ENCODE peak calls at places on chromosome 22, in six cellular contexts. D, O, V, H, K and Z are unnamed samples.

GRCh38 chr22:48553694-48554308 is 1273.9 kb downstream of the BRD1 start:
- DNase-seq in D (no peak), O (no peak), V (no peak), H (no peak), K (no peak), Z (no peak)

GRCh38 chr22:38850941-38851849 is 7.4 kb upstream of the NPTXR start:
- DNase-seq in D (peak), O (no peak), V (no peak), H (no peak), K (peak), Z (no peak)

GRCh38 chr22:18033204-18033998 is 9.0 kb upstream of the MICAL3 start:
- DNase-seq in D (no peak), O (no peak), V (no peak), H (no peak), K (no peak), Z (no peak)

GRCh38 chr22:36816338-36816634 is 549 bp downstream of the PVALB start:
- DNase-seq in D (no peak), O (no peak), V (no peak), H (no peak), K (no peak), Z (no peak)

GRCh38 chr22:24402460-24403192 is 24.8 kb upstream of the ADORA2A start:
- DNase-seq in D (peak), O (no peak), V (peak), H (peak), K (peak), Z (no peak)

GRCh38 chr22:20055654-20056053 is 24.4 kb upstream of the DGCR8 start:
- DNase-seq in D (no peak), O (no peak), V (no peak), H (no peak), K (no peak), Z (no peak)

GRCh38 chr22:29840498-29840897 is 2.4 kb upstream of the ASCC2 start:
- DNase-seq in D (no peak), O (no peak), V (no peak), H (no peak), K (no peak), Z (no peak)

GRCh38 chr22:49209452-49210195 is 618.0 kb downstream of the BRD1 start:
- DNase-seq in D (no peak), O (no peak), V (peak), H (no peak), K (peak), Z (peak)

GRCh38 chr22:31229402-31230140 is 17.5 kb downstream of the LIMK2 start:
- DNase-seq in D (no peak), O (no peak), V (peak), H (no peak), K (no peak), Z (no peak)

GRCh38 chr22:39419096-39419495 is 19.5 kb downstream of the TAB1 start:
- DNase-seq in D (no peak), O (no peak), V (no peak), H (no peak), K (peak), Z (no peak)

GRCh38 chr22:26713823-26714449 is 56.5 kb downstream of the MIAT start:
- DNase-seq in D (no peak), O (no peak), V (no peak), H (no peak), K (no peak), Z (no peak)

GRCh38 chr22:20132686-20133246 is 1.2 kb downstream of the ZDHHC8 start:
- DNase-seq in D (no peak), O (no peak), V (no peak), H (no peak), K (no peak), Z (no peak)

GRCh38 chr22:37818397-37819099 is 4.6 kb upstream of the GALR3 start:
- DNase-seq in D (no peak), O (no peak), V (peak), H (no peak), K (peak), Z (peak)

GRCh38 chr22:38957046-38957770 is at the start of gene APOBEC3A:
- DNase-seq in D (no peak), O (no peak), V (peak), H (no peak), K (peak), Z (peak)

GRCh38 chr22:26949193-26949592 is 291.8 kb downstream of the MIAT start:
- DNase-seq in D (no peak), O (no peak), V (no peak), H (no peak), K (no peak), Z (no peak)

GRCh38 chr22:49006207-49007012 is 821.3 kb downstream of the BRD1 start:
- DNase-seq in D (no peak), O (no peak), V (no peak), H (no peak), K (peak), Z (no peak)

GRCh38 chr22:37324340-37325023 is 42.2 kb downstream of the CYTH4 start:
- DNase-seq in D (no peak), O (no peak), V (no peak), H (no peak), K (no peak), Z (no peak)

GRCh38 chr22:20298803-20299735 is 20.8 kb downstream of the DGCR6L start:
- DNase-seq in D (peak), O (peak), V (peak), H (no peak), K (peak), Z (peak)

GRCh38 chr22:39383841-39384625 is 15.5 kb upstream of the TAB1 start:
- DNase-seq in D (no peak), O (no peak), V (no peak), H (no peak), K (no peak), Z (no peak)

GRCh38 chr22:38034278-38034882 is 22.8 kb upstream of the PICK1 start:
- DNase-seq in D (peak), O (peak), V (peak), H (peak), K (peak), Z (peak)

GRCh38 chr22:26302726-26303125 is 126.3 kb upstream of the ASPHD2 start:
- DNase-seq in D (no peak), O (no peak), V (no peak), H (no peak), K (no peak), Z (no peak)

GRCh38 chr22:19117111-19117512 is 5.1 kb downstream of the DGCR2 start:
- DNase-seq in D (no peak), O (no peak), V (peak), H (no peak), K (no peak), Z (no peak)

GRCh38 chr22:47049078-47049609 is 286.7 kb downstream of the TBC1D22A start:
- DNase-seq in D (no peak), O (no peak), V (no peak), H (no peak), K (peak), Z (peak)

GRCh38 chr22:48321986-48322545 is 1505.6 kb downstream of the BRD1 start:
- DNase-seq in D (no peak), O (no peak), V (peak), H (no peak), K (peak), Z (peak)

GRCh38 chr22:27409299-27409698 is 392.3 kb downstream of the MN1 start:
- DNase-seq in D (no peak), O (no peak), V (no peak), H (no peak), K (no peak), Z (no peak)

GRCh38 chr22:37121887-37122591 is 12.5 kb upstream of the TMPRSS6 start:
- DNase-seq in D (no peak), O (no peak), V (no peak), H (peak), K (no peak), Z (no peak)

GRCh38 chr22:49213731-49214352 is 613.8 kb downstream of the BRD1 start:
- DNase-seq in D (no peak), O (no peak), V (no peak), H (no peak), K (peak), Z (peak)

GRCh38 chr22:20237480-20238440 is 30.4 kb downstream of the RTN4R start:
- DNase-seq in D (no peak), O (no peak), V (no peak), H (no peak), K (no peak), Z (no peak)

GRCh38 chr22:30210235-30210831 is 36.2 kb downstream of the LIF start:
- DNase-seq in D (no peak), O (no peak), V (peak), H (no peak), K (no peak), Z (no peak)

GRCh38 chr22:17269224-17269606 is 50.0 kb upstream of the ADA2 start:
- DNase-seq in D (no peak), O (no peak), V (no peak), H (no peak), K (no peak), Z (no peak)

GRCh38 chr22:20514658-20515406 is 7.4 kb downstream of the MED15 start:
- DNase-seq in D (peak), O (no peak), V (no peak), H (no peak), K (peak), Z (no peak)

GRCh38 chr22:25624486-25624885 is 60.0 kb downstream of the GRK3 start:
- DNase-seq in D (no peak), O (no peak), V (no peak), H (no peak), K (no peak), Z (no peak)

GRCh38 chr22:24841261-24841660 is 35.2 kb downstream of the SGSM1 start:
- DNase-seq in D (no peak), O (no peak), V (no peak), H (no peak), K (no peak), Z (no peak)

GRCh38 chr22:28978158-28978557 is 83.5 kb downstream of the C22orf31 start:
- DNase-seq in D (no peak), O (no peak), V (peak), H (no peak), K (no peak), Z (no peak)

GRCh38 chr22:39463931-39464390 is 7.1 kb downstream of the MGAT3 start:
- DNase-seq in D (no peak), O (no peak), V (peak), H (no peak), K (peak), Z (peak)

DNA sequence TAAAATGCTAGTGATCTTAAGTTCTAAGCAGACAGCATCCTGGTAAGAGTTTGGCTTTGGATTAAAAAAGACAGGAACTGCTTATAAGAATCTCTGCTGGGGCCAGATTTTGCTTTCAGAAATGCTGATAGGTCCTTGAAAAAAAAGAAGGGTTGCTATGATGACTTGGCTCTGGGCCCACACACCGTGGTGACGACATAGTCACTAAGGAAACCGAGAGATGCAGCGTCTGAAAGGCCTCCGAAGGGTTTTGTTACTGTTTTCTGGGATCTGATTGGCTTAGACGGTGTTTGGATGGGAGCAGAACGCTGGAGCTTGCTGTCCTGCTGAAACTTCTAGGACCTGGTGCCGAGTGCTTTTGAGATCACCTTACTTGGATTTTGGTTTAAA is 8.4 kb downstream of the FAM118A start:
- DNase-seq in D (peak), O (no peak), V (peak), H (peak), K (peak), Z (peak)
- H3K27ac ChIP-seq in D (peak), O (no peak), V (peak), H (peak), K (peak), Z (peak)

GRCh38 chr22:45023431-45023830 is 13.6 kb upstream of the PHF21B start:
- DNase-seq in D (no peak), O (no peak), V (no peak), H (no peak), K (peak), Z (no peak)

GRCh38 chr22:45014658-45015057 is 4.9 kb upstream of the PHF21B start:
- DNase-seq in D (no peak), O (no peak), V (no peak), H (no peak), K (no peak), Z (no peak)

DNA sequence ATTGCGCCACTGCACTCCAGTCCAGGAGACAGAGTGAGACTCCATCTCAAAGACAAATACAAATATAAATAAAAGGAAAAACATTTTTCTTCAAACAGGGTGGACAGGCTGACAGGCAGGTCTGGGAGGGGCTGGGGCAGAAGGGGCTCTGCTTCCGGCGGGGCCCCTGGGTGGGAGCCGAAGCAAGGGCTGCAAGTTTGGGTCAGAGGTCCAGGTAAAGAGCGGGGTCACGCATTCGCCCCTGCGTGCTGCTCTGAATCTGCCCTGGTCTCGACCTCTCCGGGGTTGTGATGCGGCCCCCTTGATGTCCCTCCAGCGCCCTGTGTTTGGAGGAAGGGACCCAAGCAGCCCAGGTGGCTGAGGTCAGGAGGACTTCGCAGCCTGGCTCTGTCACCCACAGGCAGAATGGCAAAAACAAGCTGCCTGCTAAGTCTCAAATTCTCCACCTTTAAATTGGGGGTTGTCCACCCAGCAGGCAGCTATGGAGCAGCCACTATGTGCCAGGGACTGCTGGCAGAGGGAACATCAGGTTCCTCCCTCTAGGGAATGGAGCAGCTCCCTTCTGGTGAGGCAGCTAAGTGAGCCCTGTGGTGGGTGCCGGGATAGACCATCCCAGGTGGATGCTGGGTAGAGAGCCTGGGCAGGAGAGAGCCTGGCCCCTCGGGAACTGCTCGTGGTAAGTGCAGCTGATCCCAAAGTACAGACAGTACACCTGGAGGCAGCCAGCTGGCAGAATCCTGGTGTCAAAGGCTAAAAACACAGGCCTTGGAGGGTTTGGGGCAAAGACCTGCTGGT is 10.3 kb upstream of the PHF21B start:
- DNase-seq in D (no peak), O (no peak), V (no peak), H (no peak), K (no peak), Z (no peak)
- H3K27ac ChIP-seq in D (no peak), O (no peak), V (no peak), H (no peak), K (no peak), Z (no peak)

GRCh38 chr22:32533265-32534068 is 58.9 kb downstream of the FBXO7 start:
- DNase-seq in D (no peak), O (no peak), V (no peak), H (no peak), K (no peak), Z (no peak)
- H3K27ac ChIP-seq in D (peak), O (no peak), V (peak), H (no peak), K (peak), Z (peak)

GRCh38 chr22:35480143-35480542 is 60.5 kb upstream of the RASD2 start:
- DNase-seq in D (no peak), O (no peak), V (peak), H (no peak), K (peak), Z (no peak)
- H3K27ac ChIP-seq in D (no peak), O (no peak), V (peak), H (no peak), K (peak), Z (peak)

GRCh38 chr22:23192558-23192957 is 12.2 kb downstream of the BCR start:
- DNase-seq in D (no peak), O (no peak), V (no peak), H (no peak), K (peak), Z (no peak)
- H3K27ac ChIP-seq in D (no peak), O (no peak), V (no peak), H (no peak), K (peak), Z (no peak)

GRCh38 chr22:50281957-50282356 is 11.8 kb upstream of the MAPK11 start:
- DNase-seq in D (no peak), O (no peak), V (peak), H (no peak), K (no peak), Z (no peak)
- H3K27ac ChIP-seq in D (peak), O (no peak), V (no peak), H (no peak), K (peak), Z (peak)

DNA sequence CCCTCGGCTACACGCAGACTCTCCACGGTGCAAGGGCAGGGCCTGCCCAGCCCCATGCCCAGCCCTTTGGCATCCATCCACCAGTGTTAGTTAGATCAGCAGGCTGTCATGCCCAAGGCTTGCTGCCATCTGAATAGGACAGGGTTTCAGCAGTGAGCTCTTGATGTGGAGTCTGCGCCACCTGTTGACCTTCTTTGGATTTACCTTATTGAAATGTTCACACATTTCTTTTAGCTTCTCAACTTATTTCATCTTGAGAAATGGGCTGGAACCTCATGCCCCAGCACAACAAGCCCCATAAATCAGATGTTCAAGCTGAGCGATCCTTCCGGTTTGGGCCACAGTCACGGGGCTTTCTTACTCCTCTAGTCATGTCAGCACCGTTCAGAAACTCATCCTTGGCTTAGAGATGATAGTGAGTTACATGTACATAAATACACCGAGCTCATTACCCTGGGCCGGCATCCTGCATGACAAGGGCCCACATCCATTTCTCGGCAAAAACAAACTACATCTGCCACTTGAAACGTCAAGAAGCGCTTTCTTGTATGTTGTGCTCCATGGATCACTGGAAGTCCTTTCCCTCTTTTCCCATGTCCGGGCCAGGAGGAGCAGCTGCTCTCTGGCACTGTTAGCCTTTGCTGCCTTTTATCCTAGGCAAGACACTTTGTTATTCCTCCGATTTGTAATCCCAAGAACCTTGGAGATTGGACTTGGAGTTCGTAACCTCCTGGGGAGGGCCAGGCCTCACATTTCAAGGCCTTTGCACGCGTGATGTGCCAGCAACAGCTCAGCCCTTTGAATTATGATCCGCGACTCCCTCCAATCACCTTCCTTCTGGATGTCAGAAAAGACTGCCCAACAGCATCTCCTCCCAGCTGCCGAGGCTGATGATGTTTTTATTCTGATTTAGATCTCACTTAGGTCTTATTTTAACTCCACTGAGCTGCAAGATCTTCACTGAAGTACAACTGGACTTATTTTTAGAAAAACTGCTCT is 61.9 kb downstream of the PARVB start:
- DNase-seq in D (no peak), O (no peak), V (peak), H (peak), K (no peak), Z (peak)
- H3K27ac ChIP-seq in D (no peak), O (no peak), V (no peak), H (no peak), K (no peak), Z (peak)

DNA sequence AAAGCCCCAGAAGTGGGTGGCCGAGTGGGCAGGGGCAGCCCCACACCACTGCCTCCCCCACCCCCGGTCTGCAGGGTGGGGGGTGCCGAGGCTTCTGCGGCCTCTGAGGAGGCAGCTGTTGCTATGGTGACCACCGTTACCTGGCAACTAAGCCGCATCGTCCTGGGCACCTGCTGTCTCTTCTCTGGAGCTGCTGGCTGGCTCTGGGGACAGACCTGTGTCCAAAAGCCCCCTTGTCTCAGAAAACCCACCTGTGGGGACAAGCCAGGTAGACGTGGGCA is 79.9 kb upstream of the PRR5 start:
- DNase-seq in D (no peak), O (peak), V (no peak), H (no peak), K (no peak), Z (no peak)
- H3K27ac ChIP-seq in D (no peak), O (no peak), V (no peak), H (no peak), K (no peak), Z (no peak)

DNA sequence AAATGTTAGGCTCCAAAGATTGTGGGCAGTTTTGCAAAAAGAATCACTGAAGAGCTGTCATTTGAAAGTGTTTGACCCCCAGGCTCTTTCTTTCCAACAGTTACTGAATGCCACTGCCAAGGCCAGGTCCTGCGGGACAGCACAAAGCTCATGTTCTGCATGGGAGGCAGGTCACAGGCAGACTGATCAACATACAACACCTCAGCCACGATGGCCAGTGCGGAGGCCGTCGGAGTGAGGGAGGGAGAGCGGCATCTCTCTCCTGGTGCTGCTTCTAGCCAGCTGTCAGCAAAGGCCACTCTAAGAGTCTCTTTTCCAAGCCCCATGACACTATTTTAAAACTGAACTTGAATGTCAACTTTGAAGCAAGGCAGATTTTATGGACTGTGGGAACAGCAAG is 49.9 kb downstream of the ARFGAP3 start:
- DNase-seq in D (no peak), O (no peak), V (no peak), H (no peak), K (no peak), Z (no peak)
- H3K27ac ChIP-seq in D (no peak), O (no peak), V (no peak), H (no peak), K (no peak), Z (peak)

DNA sequence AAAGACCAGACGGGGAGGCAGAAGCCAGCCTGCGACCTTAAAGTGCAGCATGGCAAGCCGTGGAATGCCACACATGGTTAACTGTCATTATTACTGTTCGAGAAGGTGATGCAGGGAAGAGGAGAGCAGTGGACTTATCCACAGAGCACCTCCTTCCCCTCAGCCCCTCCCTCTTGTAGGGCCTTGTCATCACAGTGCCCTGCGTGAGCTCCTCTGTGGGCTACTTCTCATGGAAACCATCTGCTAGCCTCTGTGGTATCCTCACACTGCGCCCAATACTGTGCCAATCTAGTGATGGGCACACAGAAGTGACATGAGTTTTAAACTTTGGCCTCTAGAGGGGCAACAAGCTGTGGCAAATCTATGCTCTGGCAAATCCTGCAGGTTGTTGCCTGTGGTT is 18.2 kb upstream of the CCDC134 start:
- DNase-seq in D (no peak), O (no peak), V (no peak), H (no peak), K (no peak), Z (no peak)
- H3K27ac ChIP-seq in D (no peak), O (no peak), V (peak), H (peak), K (no peak), Z (peak)